ENCODE peak calls at places on chromosomes 6 and 20, in eight cellular contexts. D, T, Y, I, N, C, P and S are unnamed samples.

GRCh38 chr20:1383621-1384404 is 9.0 kb downstream of the FKBP1A start:
- DNase-seq in D (no peak), T (no peak), Y (no peak), I (no peak), N (no peak), C (no peak), P (no peak), S (no peak)

GRCh38 chr6:37048851-37049734 is 43.6 kb downstream of the FGD2 start:
- DNase-seq in D (peak; percentile 95), T (no peak), Y (no peak), I (peak; percentile 48), N (peak; percentile 45), C (no peak), P (no peak), S (peak; percentile 64)

GRCh38 chr6:28258877-28259777 is at the start of gene NKAPL:
- DNase-seq in D (peak; percentile 46), T (peak; percentile 79), Y (peak; percentile 88), I (peak; percentile 80), N (peak; percentile 65), C (peak; percentile 69), P (peak; percentile 87), S (peak; percentile 75)

GRCh38 chr6:16872543-16873230 is 111.4 kb upstream of the ATXN1 start:
- DNase-seq in D (no peak), T (no peak), Y (no peak), I (no peak), N (no peak), C (no peak), P (no peak), S (no peak)

GRCh38 chr6:70124882-70125535 is 177.9 kb downstream of the COL9A1 start:
- DNase-seq in D (peak; percentile 19), T (no peak), Y (no peak), I (no peak), N (no peak), C (no peak), P (no peak), S (no peak)

GRCh38 chr6:110658621-110659211 is 156.6 kb downstream of the CDK19 start:
- DNase-seq in D (no peak), T (no peak), Y (no peak), I (no peak), N (no peak), C (no peak), P (no peak), S (no peak)

GRCh38 chr6:1796706-1797529 is 187.2 kb downstream of the FOXC1 start:
- DNase-seq in D (peak; percentile 72), T (no peak), Y (no peak), I (no peak), N (no peak), C (no peak), P (no peak), S (no peak)

GRCh38 chr6:41040101-41040910 is 1.3 kb upstream of the UNC5CL start:
- DNase-seq in D (no peak), T (peak; percentile 50), Y (no peak), I (no peak), N (peak; percentile 37), C (peak; percentile 40), P (no peak), S (no peak)

GRCh38 chr6:111721677-111722219 is 116.1 kb upstream of the TRAF3IP2 start:
- DNase-seq in D (peak; percentile 44), T (peak; percentile 39), Y (no peak), I (no peak), N (no peak), C (no peak), P (no peak), S (no peak)

GRCh38 chr20:35319206-35320197 is 27.3 kb upstream of the FAM83C start:
- DNase-seq in D (peak; percentile 89), T (no peak), Y (no peak), I (no peak), N (no peak), C (no peak), P (no peak), S (no peak)

GRCh38 chr20:20897922-20898321 is 185.5 kb upstream of the RALGAPA2 start:
- DNase-seq in D (no peak), T (no peak), Y (no peak), I (no peak), N (no peak), C (no peak), P (no peak), S (no peak)

GRCh38 chr6:27720607-27721580 is 191.3 kb downstream of the OR2B2 start:
- DNase-seq in D (peak; percentile 24), T (no peak), Y (no peak), I (no peak), N (no peak), C (no peak), P (no peak), S (no peak)

GRCh38 chr20:9886227-9886626 is 47.4 kb upstream of the PAK5 start:
- DNase-seq in D (peak; percentile 0), T (no peak), Y (no peak), I (no peak), N (no peak), C (no peak), P (no peak), S (no peak)

GRCh38 chr6:37530294-37530693 is 30.6 kb upstream of the CCDC167 start:
- DNase-seq in D (no peak), T (no peak), Y (no peak), I (no peak), N (no peak), C (no peak), P (no peak), S (no peak)

GRCh38 chr6:116008470-116009229 is 52.0 kb downstream of the FRK start:
- DNase-seq in D (peak; percentile 58), T (no peak), Y (no peak), I (no peak), N (no peak), C (peak; percentile 67), P (no peak), S (no peak)

GRCh38 chr6:142694054-142694453 is 250.9 kb downstream of the HIVEP2 start:
- DNase-seq in D (peak; percentile 5), T (no peak), Y (no peak), I (no peak), N (no peak), C (no peak), P (no peak), S (no peak)

GRCh38 chr20:58374906-58375760 is 13.9 kb upstream of the VAPB start:
- DNase-seq in D (peak; percentile 68), T (no peak), Y (no peak), I (no peak), N (no peak), C (peak; percentile 16), P (no peak), S (no peak)

GRCh38 chr6:1136415-1136774 is 175.5 kb upstream of the FOXQ1 start:
- DNase-seq in D (peak; percentile 86), T (no peak), Y (no peak), I (no peak), N (no peak), C (no peak), P (no peak), S (no peak)

GRCh38 chr6:169424821-169425240 is 171.2 kb upstream of the THBS2 start:
- DNase-seq in D (peak; percentile 53), T (peak; percentile 52), Y (no peak), I (no peak), N (no peak), C (peak; percentile 91), P (no peak), S (no peak)

GRCh38 chr6:150102750-150103270 is 33.9 kb upstream of the ULBP3 start:
- DNase-seq in D (no peak), T (no peak), Y (no peak), I (no peak), N (no peak), C (no peak), P (no peak), S (no peak)

GRCh38 chr20:34190679-34191090 is 50.5 kb upstream of the ASIP start:
- DNase-seq in D (peak; percentile 87), T (peak; percentile 53), Y (peak; percentile 55), I (peak; percentile 76), N (peak; percentile 68), C (peak; percentile 73), P (no peak), S (peak; percentile 68)

GRCh38 chr6:32609731-32610640 is 20.3 kb upstream of the HLA-DRB1 start:
- DNase-seq in D (peak; percentile 92), T (no peak), Y (no peak), I (peak; percentile 16), N (no peak), C (peak; percentile 46), P (no peak), S (no peak)

DNA sequence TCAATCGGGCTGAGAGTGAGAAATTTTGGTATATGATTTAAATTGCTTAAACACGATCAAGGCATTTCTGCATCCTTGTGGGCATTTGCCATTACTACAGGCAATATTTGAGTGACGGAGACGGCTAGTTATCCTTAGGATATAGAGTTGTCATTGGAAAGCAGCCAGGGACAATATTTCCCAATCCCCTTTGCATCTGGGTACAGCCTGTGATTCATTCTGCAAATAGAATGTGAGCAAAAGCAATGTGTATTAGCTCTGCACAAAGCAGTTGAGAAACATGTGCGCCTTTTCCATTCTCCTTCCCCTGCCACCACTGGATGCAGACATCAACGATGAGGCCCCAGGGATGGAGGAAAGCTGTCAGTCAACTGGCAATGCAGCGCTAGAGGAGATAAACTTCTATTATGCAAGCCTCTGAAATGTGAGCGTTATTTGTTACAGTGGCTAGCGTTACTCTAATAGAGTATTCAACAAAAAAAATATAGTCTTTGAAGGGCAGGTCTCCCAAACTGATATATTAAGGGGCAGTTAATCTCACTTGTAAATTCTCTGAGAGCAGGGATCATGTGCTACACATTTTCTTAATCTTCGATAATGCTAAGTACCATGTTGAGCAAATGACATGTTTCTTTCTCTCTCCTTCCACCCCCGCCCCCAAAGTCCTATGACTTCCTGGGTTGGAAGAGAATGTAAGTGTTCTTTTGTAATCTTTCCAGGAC is 37.1 kb upstream of the NCOA3 start:
- DNase-seq in D (peak; percentile 99), T (peak; percentile 91), Y (peak; percentile 45), I (peak; percentile 18), N (peak; percentile 59), C (peak; percentile 77), P (peak; percentile 83), S (peak; percentile 51)
- H3K27ac ChIP-seq in D (no peak overlapping the region), T (peak overlapping the region; percentile 86), Y (peak overlapping the region; percentile 53), I (no peak overlapping the region), N (peak overlapping the region; percentile 64), C (no peak overlapping the region), P (peak overlapping the region; percentile 75), S (no peak overlapping the region)

GRCh38 chr6:44474643-44475042 is 87.1 kb downstream of the CDC5L start:
- DNase-seq in D (no peak), T (no peak), Y (no peak), I (no peak), N (no peak), C (no peak), P (no peak), S (no peak)
- TF ChIP-seq POLR2A in D (no peak), T (no peak), Y (no peak), I (no peak), N (no peak), C (no peak), P (no peak), S (no peak)

GRCh38 chr6:20409427-20409971 is 7.8 kb downstream of the E2F3 start:
- DNase-seq in D (no peak), T (no peak), Y (no peak), I (no peak), N (no peak), C (no peak), P (no peak), S (no peak)
- H3K36me3 ChIP-seq in D (peaks cover 13% of the 10 kb centered on the region), T (no peaks in the 10 kb centered on the region), Y (no peaks in the 10 kb centered on the region), I (no peaks in the 10 kb centered on the region), N (no peaks in the 10 kb centered on the region), C (no peaks in the 10 kb centered on the region), P (no peaks in the 10 kb centered on the region), S (no peaks in the 10 kb centered on the region)

DNA sequence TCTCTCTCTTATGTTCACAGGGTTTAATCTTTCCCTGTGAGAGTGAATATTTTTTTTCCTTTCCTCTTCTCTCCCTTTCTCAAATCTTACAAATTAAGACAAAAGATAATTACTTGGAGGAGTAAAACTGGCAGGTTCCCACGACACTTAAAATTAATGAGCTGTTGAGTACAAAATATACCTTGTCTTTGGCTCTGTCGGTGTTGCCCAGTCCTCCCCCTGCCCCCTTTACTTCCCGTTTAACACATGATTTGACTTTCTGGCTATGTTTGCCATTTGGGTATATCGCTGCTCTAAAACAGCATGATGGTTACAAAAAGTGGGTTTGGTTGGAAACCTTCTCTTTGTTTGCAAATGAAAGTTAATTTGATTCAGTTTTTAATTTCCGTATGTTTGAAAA is 181.4 kb downstream of the DTNBP1 start:
- DNase-seq in D (no peak), T (no peak), Y (no peak), I (no peak), N (no peak), C (no peak), P (no peak), S (no peak)
- H3K27ac ChIP-seq in D (no peak overlapping the region), T (peak overlapping the region; percentile 75), Y (no peak overlapping the region), I (no peak overlapping the region), N (no peak overlapping the region), C (no peak overlapping the region), P (no peak overlapping the region), S (no peak overlapping the region)